ENCODE peak calls at places on chromosome 1, in five cellular contexts. One of them, this sample, is unnamed.
A peak's percentile ranks its signal among the peaks of the same experiment; 100 is the strongest.

GRCh38 chr1:109210058-109210457 is 3.7 kb upstream of the SARS1 start:
- DNase-seq in uterus: no peak
- DNase-seq in BJ: no peak
- DNase-seq in spleen: no peak
- DNase-seq in fibroblast of mammary gland: no peak
- DNase-seq in this sample: no peak

GRCh38 chr1:74271503-74271902 is 36.3 kb downstream of the TNNI3K start:
- DNase-seq in spleen: no peak
- DNase-seq in uterus: no peak
- DNase-seq in BJ: no peak
- DNase-seq in fibroblast of mammary gland: no peak
- DNase-seq in this sample: no peak

GRCh38 chr1:41608242-41608641 is 123.8 kb upstream of the EDN2 start:
- DNase-seq in spleen: no peak
- DNase-seq in fibroblast of mammary gland: no peak
- DNase-seq in uterus: no peak
- DNase-seq in BJ: no peak
- DNase-seq in this sample: no peak

GRCh38 chr1:18992646-18993045 is 36.2 kb upstream of the IFFO2 start:
- DNase-seq in BJ: no peak
- DNase-seq in spleen: no peak
- DNase-seq in fibroblast of mammary gland: no peak
- DNase-seq in uterus: no peak
- DNase-seq in this sample: no peak

GRCh38 chr1:1599919-1600860 is at the start of gene FNDC10:
- DNase-seq in spleen: peak; percentile 79
- DNase-seq in BJ: no peak
- DNase-seq in fibroblast of mammary gland: no peak
- DNase-seq in uterus: no peak
- DNase-seq in this sample: no peak

GRCh38 chr1:184646824-184647223 is 107.8 kb downstream of the EDEM3 start:
- DNase-seq in spleen: no peak
- DNase-seq in fibroblast of mammary gland: no peak
- DNase-seq in BJ: no peak
- DNase-seq in uterus: no peak
- DNase-seq in this sample: no peak

GRCh38 chr1:193060938-193061337 is 1.5 kb downstream of the RO60 start:
- DNase-seq in fibroblast of mammary gland: peak; percentile 42
- DNase-seq in spleen: no peak
- DNase-seq in uterus: no peak
- DNase-seq in BJ: no peak
- DNase-seq in this sample: peak; percentile 32

GRCh38 chr1:203656796-203657620 is 30.4 kb downstream of the ATP2B4 start:
- DNase-seq in spleen: no peak
- DNase-seq in uterus: no peak
- DNase-seq in BJ: no peak
- DNase-seq in fibroblast of mammary gland: no peak
- DNase-seq in this sample: no peak

GRCh38 chr1:148362141-148362929 is 120.8 kb downstream of the PPIAL4G start:
- DNase-seq in BJ: no peak
- DNase-seq in uterus: no peak
- DNase-seq in spleen: no peak
- DNase-seq in fibroblast of mammary gland: peak; percentile 36
- DNase-seq in this sample: peak; percentile 68

GRCh38 chr1:93438716-93439115 is 9.2 kb upstream of the FNBP1L start:
- DNase-seq in BJ: no peak
- DNase-seq in uterus: no peak
- DNase-seq in spleen: no peak
- DNase-seq in fibroblast of mammary gland: no peak
- DNase-seq in this sample: no peak

GRCh38 chr1:64822621-64823020 is 77.7 kb downstream of the RAVER2 start:
- DNase-seq in fibroblast of mammary gland: peak; percentile 55
- DNase-seq in spleen: no peak
- DNase-seq in BJ: peak; percentile 9
- DNase-seq in uterus: no peak
- DNase-seq in this sample: no peak

GRCh38 chr1:228004331-228004871 is 2.4 kb upstream of the WNT3A start:
- DNase-seq in BJ: no peak
- DNase-seq in fibroblast of mammary gland: peak; percentile 22
- DNase-seq in spleen: peak; percentile 57
- DNase-seq in uterus: peak; percentile 11
- DNase-seq in this sample: peak; percentile 40

GRCh38 chr1:222167896-222168295 is 380.0 kb downstream of the HHIPL2 start:
- DNase-seq in fibroblast of mammary gland: peak; percentile 29
- DNase-seq in uterus: no peak
- DNase-seq in BJ: no peak
- DNase-seq in spleen: no peak
- DNase-seq in this sample: no peak

GRCh38 chr1:15444476-15445389 is 6.5 kb downstream of the CTRC start:
- DNase-seq in spleen: no peak
- DNase-seq in uterus: no peak
- DNase-seq in fibroblast of mammary gland: no peak
- DNase-seq in BJ: no peak
- DNase-seq in this sample: no peak

GRCh38 chr1:223844962-223845809 is 561 bp downstream of the TP53BP2 start:
- DNase-seq in BJ: no peak
- DNase-seq in uterus: peak; percentile 66
- DNase-seq in fibroblast of mammary gland: peak; percentile 49
- DNase-seq in spleen: peak; percentile 80
- DNase-seq in this sample: peak; percentile 63

GRCh38 chr1:202005958-202006357 is 4.4 kb upstream of the ELF3 start:
- DNase-seq in uterus: no peak
- DNase-seq in fibroblast of mammary gland: peak; percentile 37
- DNase-seq in BJ: no peak
- DNase-seq in spleen: no peak
- DNase-seq in this sample: no peak

GRCh38 chr1:156006666-156007376 is 13.9 kb downstream of the SSR2 start:
- DNase-seq in spleen: peak; percentile 40
- DNase-seq in BJ: no peak
- DNase-seq in uterus: no peak
- DNase-seq in fibroblast of mammary gland: no peak
- DNase-seq in this sample: no peak

GRCh38 chr1:99808391-99809115 is 41.6 kb upstream of the AGL start:
- DNase-seq in spleen: no peak
- DNase-seq in BJ: peak; percentile 75
- DNase-seq in fibroblast of mammary gland: peak; percentile 93
- DNase-seq in uterus: peak; percentile 27
- DNase-seq in this sample: peak; percentile 45

DNA sequence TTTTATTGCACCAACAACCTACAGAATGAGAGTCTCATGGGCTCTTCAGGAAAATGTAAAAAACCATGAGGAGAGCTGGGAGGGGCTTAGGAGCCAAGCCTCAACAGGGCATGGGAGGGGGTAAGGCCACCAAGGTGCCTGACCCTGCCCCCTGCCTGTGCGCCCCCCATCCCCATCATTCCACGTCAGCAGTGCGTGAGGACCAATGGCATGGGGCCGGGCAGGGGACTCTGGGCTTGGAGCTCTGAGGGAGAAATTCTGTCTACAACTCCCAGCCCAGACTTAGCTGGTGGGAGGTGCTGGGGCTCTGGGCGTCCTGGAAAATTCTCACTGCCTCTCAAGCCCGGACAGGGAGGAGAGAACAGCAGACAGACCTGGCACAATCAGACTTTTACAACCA is 5.2 kb upstream of the CAMK2N1 start:
- DNase-seq in BJ: no peak
- DNase-seq in fibroblast of mammary gland: no peak
- DNase-seq in spleen: no peak
- DNase-seq in uterus: no peak
- DNase-seq in this sample: no peak
- TF ChIP-seq CTCF in BJ: no peak
- TF ChIP-seq CTCF in fibroblast of mammary gland: no peak
- TF ChIP-seq CTCF in spleen: no peak
- TF ChIP-seq CTCF in uterus: no peak
- TF ChIP-seq CTCF in this sample: no peak

DNA sequence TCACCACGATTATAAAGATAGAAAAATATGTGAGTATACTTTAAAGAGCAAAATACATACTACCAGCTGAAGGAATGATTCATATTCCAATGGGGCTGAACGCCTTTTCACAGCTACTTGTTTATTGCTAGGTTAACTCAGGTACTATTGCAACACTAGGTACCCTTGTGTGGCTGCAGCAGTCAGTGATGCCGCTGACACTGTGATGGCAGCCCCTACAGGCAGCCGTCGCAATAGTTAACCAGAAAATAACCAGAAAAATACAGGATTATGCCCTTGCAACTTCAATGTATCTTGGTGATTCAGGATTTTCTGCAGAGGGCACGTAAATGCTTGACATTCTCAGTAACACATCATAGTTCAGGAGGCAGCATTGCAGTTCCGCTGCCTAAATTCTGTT is 1.6 kb upstream of the MARK1 start:
- DNase-seq in uterus: no peak
- DNase-seq in fibroblast of mammary gland: no peak
- DNase-seq in spleen: no peak
- DNase-seq in BJ: no peak
- DNase-seq in this sample: no peak
- TF ChIP-seq CTCF in uterus: no peak
- TF ChIP-seq CTCF in fibroblast of mammary gland: peak; percentile 23
- TF ChIP-seq CTCF in spleen: no peak
- TF ChIP-seq CTCF in BJ: no peak
- TF ChIP-seq CTCF in this sample: no peak

GRCh38 chr1:62530516-62531154 is 66.7 kb upstream of the ANGPTL3 start:
- DNase-seq in spleen: no peak
- DNase-seq in uterus: peak; percentile 19
- DNase-seq in fibroblast of mammary gland: peak; percentile 9
- DNase-seq in BJ: no peak
- DNase-seq in this sample: peak; percentile 17
- TF ChIP-seq CTCF in spleen: peak; percentile 27
- TF ChIP-seq CTCF in uterus: peak; percentile 33
- TF ChIP-seq CTCF in fibroblast of mammary gland: peak; percentile 32
- TF ChIP-seq CTCF in BJ: peak; percentile 80
- TF ChIP-seq CTCF in this sample: no peak

GRCh38 chr1:53449693-53450092 is 9.5 kb upstream of the DMRTB1 start:
- DNase-seq in fibroblast of mammary gland: no peak
- DNase-seq in uterus: no peak
- DNase-seq in BJ: no peak
- DNase-seq in spleen: no peak
- DNase-seq in this sample: no peak

GRCh38 chr1:53447413-53447812 is 11.8 kb upstream of the DMRTB1 start:
- DNase-seq in fibroblast of mammary gland: no peak
- DNase-seq in BJ: no peak
- DNase-seq in spleen: no peak
- DNase-seq in uterus: no peak
- DNase-seq in this sample: no peak

GRCh38 chr1:53448241-53448841 is 10.9 kb upstream of the DMRTB1 start:
- DNase-seq in spleen: no peak
- DNase-seq in fibroblast of mammary gland: no peak
- DNase-seq in BJ: no peak
- DNase-seq in uterus: no peak
- DNase-seq in this sample: no peak

GRCh38 chr1:53449026-53449425 is 10.2 kb upstream of the DMRTB1 start:
- DNase-seq in BJ: peak; percentile 68
- DNase-seq in fibroblast of mammary gland: peak; percentile 41
- DNase-seq in spleen: no peak
- DNase-seq in uterus: no peak
- DNase-seq in this sample: no peak

DNA sequence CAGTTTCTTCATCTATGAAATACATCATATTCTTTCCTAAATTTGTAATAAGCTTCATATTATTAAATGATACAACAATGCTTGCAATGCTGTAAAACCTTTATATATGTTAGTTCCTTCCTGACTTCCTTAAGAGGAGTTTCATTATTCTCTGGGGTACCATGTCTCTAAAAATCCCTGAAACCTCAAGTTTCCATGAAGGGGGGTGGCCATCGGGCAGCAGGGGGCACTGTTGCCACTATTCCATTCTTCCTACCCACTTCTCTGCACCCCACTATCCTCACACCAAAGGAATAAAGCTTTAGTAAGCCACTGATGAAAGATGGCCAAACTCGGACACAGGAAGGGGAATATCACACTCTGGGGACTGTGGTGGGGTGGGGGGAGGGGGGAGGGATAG is 9.0 kb upstream of the DMRTB1 start:
- DNase-seq in BJ: no peak
- DNase-seq in fibroblast of mammary gland: no peak
- DNase-seq in uterus: no peak
- DNase-seq in spleen: no peak
- DNase-seq in this sample: peak; percentile 25
- TF ChIP-seq CTCF in BJ: peak; percentile 33
- TF ChIP-seq CTCF in fibroblast of mammary gland: peak; percentile 45
- TF ChIP-seq CTCF in uterus: no peak
- TF ChIP-seq CTCF in spleen: no peak
- TF ChIP-seq CTCF in this sample: no peak

This sample was measured in activated CD8-positive, alpha-beta T cell treated with anti-CD3 and anti-CD28 coated beads for 36 hours.